ENCODE peak calls at places on chromosomes 1 and 21, in five cellular contexts. L is CD8-positive, alpha-beta T cell; Y is mesothelial cell of epicardium; G is GM10248; V is brain microvascular endothelial cell. H is an unnamed sample.

GRCh38 chr21:15992171-15992570 is 262.4 kb downstream of the USP25 start:
- DNase-seq in G (no peak), Y (no peak), L (no peak), V (peak; percentile 26), H (no peak)

GRCh38 chr21:46325073-46325912 is 1.3 kb downstream of the PCNT start:
- DNase-seq in G (peak; percentile 60), V (peak; percentile 24), Y (peak; percentile 47), L (peak; percentile 58), H (no peak)

GRCh38 chr1:51086496-51087271 is 15.3 kb upstream of the C1orf185 start:
- DNase-seq in Y (no peak), V (no peak), G (no peak), L (no peak), H (no peak)

GRCh38 chr1:104921552-104921951 is 1171.9 kb downstream of the AMY1C start:
- DNase-seq in G (no peak), V (no peak), Y (no peak), L (no peak), H (no peak)

GRCh38 chr1:165897326-165898303 is 70.2 kb downstream of the UCK2 start:
- DNase-seq in L (no peak), Y (no peak), G (no peak), V (peak; percentile 35), H (no peak)

GRCh38 chr1:235077571-235078479 is 50.8 kb downstream of the TOMM20 start:
- DNase-seq in Y (no peak), L (no peak), V (no peak), G (peak; percentile 71), H (no peak)

GRCh38 chr1:223348439-223348838 is 15.5 kb downstream of the SUSD4 start:
- DNase-seq in Y (no peak), L (no peak), V (no peak), G (no peak), H (no peak)

GRCh38 chr21:45637883-45638282 is 5.6 kb upstream of the PCBP3 start:
- DNase-seq in L (no peak), Y (no peak), G (no peak), V (no peak), H (no peak)

GRCh38 chr1:192609110-192610079 is 26.6 kb upstream of the RGS13 start:
- DNase-seq in G (peak; percentile 73), L (peak; percentile 58), Y (no peak), V (no peak), H (peak; percentile 56)

GRCh38 chr1:78145105-78145580 is 99.4 kb downstream of the GIPC2 start:
- DNase-seq in L (no peak), Y (no peak), V (peak; percentile 81), G (peak; percentile 42), H (no peak)

GRCh38 chr1:163928080-163928479 is 606.3 kb downstream of the NUF2 start:
- DNase-seq in G (no peak), Y (no peak), V (no peak), L (no peak), H (no peak)

GRCh38 chr1:36224537-36225297 is 474 bp downstream of the THRAP3 start:
- DNase-seq in V (peak; percentile 88), L (no peak), Y (peak; percentile 52), G (peak; percentile 86), H (no peak)

GRCh38 chr1:194935864-194936263 is 1672.4 kb downstream of the KCNT2 start:
- DNase-seq in V (no peak), L (no peak), G (no peak), Y (no peak), H (no peak)

GRCh38 chr1:216632980-216633379 is 90.2 kb downstream of the ESRRG start:
- DNase-seq in Y (no peak), L (no peak), V (no peak), G (no peak), H (no peak)

GRCh38 chr1:58618303-58618702 is 41.3 kb upstream of the TACSTD2 start:
- DNase-seq in V (peak; percentile 95), G (no peak), Y (no peak), L (no peak), H (no peak)

GRCh38 chr1:7827134-7827955 is 25.5 kb downstream of the UTS2 start:
- DNase-seq in G (peak; percentile 61), Y (no peak), L (peak; percentile 64), V (no peak), H (no peak)

GRCh38 chr1:208179850-208180416 is 64.3 kb downstream of the PLXNA2 start:
- DNase-seq in G (no peak), L (no peak), V (no peak), Y (no peak), H (no peak)

GRCh38 chr1:150875197-150876110 is 945 bp downstream of the ARNT start:
- DNase-seq in Y (no peak), V (no peak), G (no peak), L (no peak), H (no peak)

GRCh38 chr1:211092955-211093354 is 41.0 kb downstream of the KCNH1 start:
- DNase-seq in G (no peak), L (no peak), V (no peak), Y (no peak), H (no peak)

GRCh38 chr1:230049731-230050130 is 17.3 kb upstream of the GALNT2 start:
- DNase-seq in V (no peak), G (no peak), Y (no peak), L (no peak), H (no peak)
- TF ChIP-seq CTCF in V (no peak), G (no peak), Y (no peak), L (no peak), H (no peak)

GRCh38 chr1:161215079-161215478 is at the start of gene FCER1G:
- DNase-seq in L (no peak), V (no peak), G (no peak), Y (no peak), H (no peak)

GRCh38 chr1:161207173-161207572 is 5.0 kb downstream of the NDUFS2 start:
- DNase-seq in V (peak; percentile 85), Y (no peak), G (no peak), L (no peak), H (no peak)

GRCh38 chr1:161206411-161207140 is 4.4 kb downstream of the NDUFS2 start:
- DNase-seq in V (peak; percentile 28), L (no peak), Y (no peak), G (no peak), H (no peak)

GRCh38 chr1:161214374-161214773 is 721 bp upstream of the FCER1G start:
- DNase-seq in G (no peak), L (no peak), V (no peak), Y (no peak), H (no peak)

GRCh38 chr1:161209790-161210409 is 5.2 kb upstream of the FCER1G start:
- DNase-seq in L (peak; percentile 81), G (peak; percentile 74), V (peak; percentile 59), Y (peak; percentile 62), H (peak; percentile 52)
- TF ChIP-seq CTCF in L (peak; percentile 60), G (peak; percentile 90), V (peak; percentile 94), Y (peak; percentile 81), H (no peak)

GRCh38 chr1:41019353-41019745 is 2.2 kb downstream of the SLFNL1 start:
- DNase-seq in V (no peak), L (no peak), Y (no peak), G (no peak), H (no peak)
- TF ChIP-seq CTCF in V (no peak), L (no peak), Y (no peak), G (no peak), H (no peak)

GRCh38 chr1:3649342-3650247 is at the start of gene WRAP73:
- DNase-seq in Y (peak; percentile 75), V (peak; percentile 83), G (peak; percentile 95), L (peak; percentile 90), H (peak; percentile 84)
- TF ChIP-seq CTCF in Y (no peak), V (no peak), G (no peak), L (no peak), H (no peak)

GRCh38 chr1:101847608-101848007 is 149.1 kb downstream of the OLFM3 start:
- DNase-seq in G (no peak), Y (no peak), L (no peak), V (no peak), H (no peak)

GRCh38 chr1:101846820-101847219 is 149.9 kb downstream of the OLFM3 start:
- DNase-seq in Y (no peak), L (no peak), G (no peak), V (no peak), H (no peak)

GRCh38 chr1:101841824-101842223 is 154.9 kb downstream of the OLFM3 start:
- DNase-seq in Y (no peak), G (no peak), V (no peak), L (no peak), H (no peak)

GRCh38 chr1:101843160-101843559 is 153.6 kb downstream of the OLFM3 start:
- DNase-seq in Y (no peak), V (no peak), G (no peak), L (no peak), H (no peak)
- TF ChIP-seq CTCF in Y (no peak), V (no peak), G (no peak), L (no peak), H (no peak)

DNA sequence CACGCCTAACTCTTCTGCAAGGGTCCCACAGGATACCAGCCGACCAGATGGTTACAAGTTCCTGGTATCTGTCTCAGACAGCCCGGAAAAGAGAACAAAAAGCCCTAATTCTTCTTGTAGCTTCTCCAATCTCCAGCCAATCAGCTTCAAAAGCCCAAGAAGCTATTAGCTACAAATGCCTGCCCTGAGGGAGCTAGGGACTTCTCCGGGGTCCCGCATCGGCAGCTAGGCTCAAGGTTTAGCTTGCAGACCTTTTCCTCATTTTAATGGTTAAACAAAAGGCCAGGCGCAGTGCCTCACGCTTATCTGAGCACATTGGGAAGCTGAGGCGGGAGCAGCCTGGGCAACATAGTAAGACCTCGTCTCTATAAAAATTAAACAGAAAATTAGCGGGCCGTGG is 4.8 kb upstream of the OTUD3 start:
- DNase-seq in L (no peak), V (no peak), G (no peak), Y (no peak), H (no peak)
- TF ChIP-seq CTCF in L (no peak), V (no peak), G (no peak), Y (no peak), H (no peak)